ENCODE peak calls at places on chromosomes 5 and 9, in seven cellular contexts. P is CD8-positive, alpha-beta memory T cell; T is sigmoid colon; N is A549; Y is tibial artery; I is neuronal stem cell; M is Peyer's patch. W is an unnamed sample. For H3K4me1, the result is how much of the 10 kb centered on the place peaks cover.

GRCh38 chr5:25020454-25020853 is 375.7 kb upstream of the CDH10 start:
- DNase-seq in Y (no peak), M (no peak), T (no peak), N (no peak), P (no peak), I (peak), W (no peak)

GRCh38 chr5:89105171-89105695 is 222.2 kb upstream of the MEF2C start:
- DNase-seq in P (no peak), M (no peak), I (no peak), T (no peak), N (no peak), Y (no peak), W (no peak)

GRCh38 chr5:150144211-150144801 is 11.3 kb downstream of the PDGFRB start:
- DNase-seq in T (peak), N (no peak), M (no peak), I (no peak), Y (peak), P (no peak), W (peak)

GRCh38 chr5:134128648-134128995 is 14.1 kb downstream of the TCF7 start:
- DNase-seq in I (no peak), T (no peak), N (no peak), M (no peak), P (no peak), Y (no peak), W (no peak)

GRCh38 chr5:175689147-175689991 is 31.5 kb downstream of the HRH2 start:
- DNase-seq in M (peak), P (no peak), T (peak), N (no peak), I (no peak), Y (peak), W (no peak)

GRCh38 chr5:69049151-69049550 is 44.7 kb upstream of the SLC30A5 start:
- DNase-seq in P (no peak), Y (no peak), T (no peak), M (no peak), I (no peak), N (no peak), W (no peak)

GRCh38 chr5:1255081-1255561 is 29.9 kb downstream of the SLC6A18 start:
- DNase-seq in P (peak), N (no peak), Y (no peak), I (no peak), T (no peak), M (no peak), W (no peak)

GRCh38 chr9:126565336-126566128 is 48.2 kb upstream of the LMX1B start:
- DNase-seq in I (no peak), P (no peak), N (no peak), T (no peak), Y (no peak), M (no peak), W (no peak)

GRCh38 chr9:5269249-5269715 is 35.2 kb downstream of the RLN2 start:
- DNase-seq in I (no peak), T (no peak), M (no peak), P (no peak), Y (no peak), N (no peak), W (peak)

GRCh38 chr9:121498150-121498486 is 1.5 kb downstream of the GGTA1 start:
- DNase-seq in T (no peak), I (peak), N (peak), P (peak), Y (peak), M (no peak), W (peak)

GRCh38 chr9:121498487-121499176 is 1.0 kb downstream of the GGTA1 start:
- DNase-seq in P (no peak), M (no peak), Y (peak), I (peak), T (no peak), N (peak), W (peak)

GRCh38 chr9:121499427-121500164 is at the start of gene GGTA1:
- DNase-seq in M (peak), Y (peak), N (peak), I (peak), P (no peak), T (peak), W (peak)

GRCh38 chr9:121499177-121499426 is 542 bp downstream of the GGTA1 start:
- DNase-seq in T (no peak), N (no peak), Y (no peak), I (no peak), P (no peak), M (no peak), W (no peak)

GRCh38 chr9:121500165-121500478 is 478 bp upstream of the GGTA1 start:
- DNase-seq in Y (no peak), T (no peak), P (no peak), M (no peak), N (no peak), I (no peak), W (no peak)
- H3K4me3 ChIP-seq in Y (peak), T (peak), P (no peak), M (peak), N (peak), I (peak), W (peak)

GRCh38 chr5:122751293-122751753 is 23.6 kb upstream of the SNX2 start:
- DNase-seq in Y (no peak), N (no peak), M (no peak), I (no peak), T (no peak), P (no peak), W (no peak)
- H3K4me1 ChIP-seq in Y (under half), N (under half), M (under half), I (under half), T (under half), P (under half), W (under half)

DNA sequence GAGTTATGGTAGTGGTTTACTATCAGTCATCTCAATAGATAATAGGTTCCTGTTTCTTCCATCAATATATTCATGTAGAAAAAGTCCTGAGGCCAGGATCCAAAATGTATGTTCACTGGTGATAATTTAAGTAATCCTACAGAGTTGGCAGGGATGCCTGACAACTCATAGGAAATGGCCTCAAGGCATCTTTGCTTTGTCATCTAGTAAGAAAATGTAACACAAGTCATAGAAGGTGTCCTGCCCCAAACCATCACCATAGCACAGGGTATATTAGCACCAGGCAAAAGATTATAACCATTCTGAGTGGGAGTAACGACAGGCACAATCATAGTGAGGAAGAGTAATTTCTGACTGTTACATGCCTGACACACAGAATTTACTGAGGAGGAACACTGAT is 257.0 kb downstream of the TMEM167A start:
- DNase-seq in T (no peak), Y (no peak), I (no peak), M (no peak), P (no peak), N (no peak), W (no peak)
- H3K27ac ChIP-seq in T (no peak), Y (no peak), I (no peak), M (no peak), P (no peak), N (no peak), W (no peak)

GRCh38 chr5:31382051-31382878 is 149.6 kb downstream of the DROSHA start:
- DNase-seq in N (no peak), Y (no peak), M (no peak), I (peak), T (no peak), P (no peak), W (peak)
- H3K4me3 ChIP-seq in N (no peak), Y (no peak), M (no peak), I (peak), T (no peak), P (no peak), W (no peak)

GRCh38 chr9:38037981-38038306 is 31.1 kb downstream of the SHB start:
- DNase-seq in T (peak), P (no peak), M (no peak), I (no peak), Y (no peak), N (no peak), W (no peak)

GRCh38 chr9:38033956-38034355 is 35.1 kb downstream of the SHB start:
- DNase-seq in M (no peak), P (no peak), Y (no peak), N (no peak), T (no peak), I (no peak), W (no peak)

GRCh38 chr9:38035873-38036272 is 33.2 kb downstream of the SHB start:
- DNase-seq in N (peak), P (no peak), I (no peak), Y (no peak), T (no peak), M (no peak), W (peak)

GRCh38 chr9:38038307-38039089 is 30.5 kb downstream of the SHB start:
- DNase-seq in P (no peak), N (no peak), M (no peak), T (peak), Y (no peak), I (no peak), W (no peak)

GRCh38 chr9:38036359-38037084 is 32.5 kb downstream of the SHB start:
- DNase-seq in Y (peak), I (no peak), M (no peak), T (peak), P (no peak), N (peak), W (no peak)
- H3K4me1 ChIP-seq in Y (half or more), I (under half), M (under half), T (half or more), P (under half), N (half or more), W (under half)

GRCh38 chr5:53884844-53885243 is 324.4 kb downstream of the NDUFS4 start:
- DNase-seq in I (no peak), Y (no peak), M (no peak), P (no peak), N (no peak), T (no peak), W (no peak)

GRCh38 chr5:53878015-53878414 is 317.6 kb downstream of the NDUFS4 start:
- DNase-seq in M (no peak), N (no peak), Y (no peak), I (no peak), T (no peak), P (no peak), W (no peak)

GRCh38 chr5:53879708-53880356 is 319.4 kb downstream of the NDUFS4 start:
- DNase-seq in M (no peak), I (no peak), T (no peak), P (no peak), Y (no peak), N (no peak), W (no peak)

GRCh38 chr5:53884411-53884810 is 324.0 kb downstream of the NDUFS4 start:
- DNase-seq in Y (no peak), M (no peak), T (no peak), P (no peak), N (no peak), I (no peak), W (peak)

GRCh38 chr5:53882637-53883036 is 322.2 kb downstream of the NDUFS4 start:
- DNase-seq in Y (no peak), N (no peak), P (no peak), M (no peak), T (no peak), I (no peak), W (no peak)
- H3K27ac ChIP-seq in Y (no peak), N (no peak), P (no peak), M (no peak), T (no peak), I (no peak), W (no peak)

DNA sequence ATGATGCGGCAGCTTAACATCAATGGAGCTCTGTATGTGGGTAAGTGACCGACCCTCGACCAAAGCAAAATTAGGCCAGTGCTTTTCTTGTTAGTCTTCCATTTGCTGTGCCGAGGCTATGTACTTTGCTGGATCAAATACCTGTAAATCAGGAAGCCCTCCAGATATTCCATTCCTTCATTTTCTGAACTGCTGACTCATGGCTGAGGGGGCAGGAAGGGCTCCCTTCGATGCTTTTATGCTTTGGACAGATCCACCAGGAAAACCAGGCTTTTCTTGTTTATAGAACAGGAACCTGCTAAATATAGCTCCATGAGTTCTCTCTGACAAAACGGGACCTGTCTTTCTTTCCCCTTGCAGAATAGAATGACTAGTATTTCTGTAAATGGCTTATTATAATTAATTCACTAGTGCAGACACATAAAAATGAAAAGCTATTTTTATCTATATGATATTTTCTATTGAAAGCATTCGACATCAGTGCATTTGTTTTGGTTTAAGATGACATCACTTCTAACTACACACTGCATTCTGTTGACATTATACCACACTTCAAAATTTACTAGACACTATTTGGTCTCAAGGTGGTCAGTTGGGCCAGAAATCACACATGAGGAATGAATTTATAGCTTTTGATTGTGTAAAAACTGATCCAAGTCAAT is 93.3 kb downstream of the LIFR start:
- DNase-seq in T (no peak), N (no peak), Y (no peak), M (no peak), I (no peak), P (no peak), W (no peak)
- H3K4me3 ChIP-seq in T (no peak), N (no peak), Y (no peak), M (no peak), I (no peak), P (no peak), W (no peak)